ENCODE peak calls at places on chromosomes 16 and 17, in nine cellular contexts. O, L, B, J, I, Z, S, V and G are unnamed samples.

GRCh38 chr17:48615963-48616718 is 1.0 kb upstream of the HOXB8 start:
- DNase-seq in J (no peak), B (no peak), I (no peak), Z (no peak), L (no peak), V (no peak), S (no peak), O (no peak), G (no peak)

GRCh38 chr16:75420987-75421819 is 12.1 kb downstream of the CFDP1 start:
- DNase-seq in I (peak; percentile 85), V (peak; percentile 49), J (peak; percentile 90), B (peak; percentile 88), L (peak; percentile 73), Z (peak; percentile 86), S (peak; percentile 82), O (peak; percentile 86), G (peak; percentile 88)

GRCh38 chr16:8402981-8403853 is 187.1 kb downstream of the TMEM114 start:
- DNase-seq in B (no peak), O (no peak), I (no peak), L (peak; percentile 33), S (peak; percentile 10), V (no peak), Z (no peak), J (no peak), G (peak; percentile 38)

GRCh38 chr17:6381526-6382135 is 53.3 kb downstream of the AIPL1 start:
- DNase-seq in I (no peak), V (no peak), J (no peak), O (no peak), B (no peak), L (no peak), Z (no peak), S (no peak), G (no peak)

GRCh38 chr16:67173323-67173722 is 3.0 kb downstream of the NOL3 start:
- DNase-seq in I (no peak), S (no peak), J (no peak), Z (no peak), V (no peak), L (no peak), O (no peak), B (peak; percentile 47), G (no peak)

GRCh38 chr17:9512323-9513168 is 63.1 kb downstream of the STX8 start:
- DNase-seq in B (no peak), S (no peak), J (no peak), Z (no peak), L (no peak), O (no peak), I (no peak), V (peak; percentile 75), G (no peak)

GRCh38 chr16:71645450-71645849 is 19.5 kb downstream of the MARVELD3 start:
- DNase-seq in I (no peak), V (peak; percentile 12), Z (no peak), B (no peak), O (no peak), L (peak; percentile 67), J (no peak), S (peak; percentile 28), G (peak; percentile 23)

GRCh38 chr17:82964851-82965341 is 114.5 kb upstream of the METRNL start:
- DNase-seq in O (peak; percentile 66), Z (peak; percentile 62), V (no peak), S (no peak), J (peak; percentile 31), L (no peak), I (no peak), B (no peak), G (no peak)

GRCh38 chr17:1144139-1144538 is 35.6 kb downstream of the ABR start:
- DNase-seq in B (no peak), L (no peak), I (no peak), O (no peak), V (no peak), Z (no peak), J (no peak), S (no peak), G (no peak)

GRCh38 chr17:5788266-5788900 is 204.1 kb upstream of the NLRP1 start:
- DNase-seq in B (no peak), J (no peak), Z (no peak), L (no peak), S (no peak), I (no peak), O (no peak), V (peak; percentile 81), G (no peak)

GRCh38 chr16:89422905-89423630 is 67.3 kb downstream of the ANKRD11 start:
- DNase-seq in L (peak; percentile 92), V (peak; percentile 63), Z (no peak), I (no peak), O (no peak), J (no peak), S (no peak), B (no peak), G (peak; percentile 28)

GRCh38 chr17:14737984-14738651 is 437.2 kb downstream of the HS3ST3B1 start:
- DNase-seq in S (peak; percentile 49), V (peak; percentile 99), B (no peak), Z (peak; percentile 86), O (peak; percentile 82), J (peak; percentile 44), I (peak; percentile 24), L (peak; percentile 97), G (peak; percentile 86)

GRCh38 chr17:51147641-51148040 is 5.7 kb upstream of the NME1 start:
- DNase-seq in B (no peak), O (no peak), L (no peak), V (peak; percentile 20), S (no peak), I (no peak), Z (no peak), J (no peak), G (no peak)

GRCh38 chr17:68694791-68695485 is 93.8 kb upstream of the FAM20A start:
- DNase-seq in L (no peak), J (no peak), I (no peak), S (no peak), B (no peak), Z (no peak), O (no peak), V (peak; percentile 78), G (no peak)

GRCh38 chr17:69012895-69013805 is 47.6 kb downstream of the ABCA9 start:
- DNase-seq in B (no peak), S (no peak), V (peak; percentile 31), I (no peak), L (no peak), J (no peak), O (no peak), Z (no peak), G (no peak)

DNA sequence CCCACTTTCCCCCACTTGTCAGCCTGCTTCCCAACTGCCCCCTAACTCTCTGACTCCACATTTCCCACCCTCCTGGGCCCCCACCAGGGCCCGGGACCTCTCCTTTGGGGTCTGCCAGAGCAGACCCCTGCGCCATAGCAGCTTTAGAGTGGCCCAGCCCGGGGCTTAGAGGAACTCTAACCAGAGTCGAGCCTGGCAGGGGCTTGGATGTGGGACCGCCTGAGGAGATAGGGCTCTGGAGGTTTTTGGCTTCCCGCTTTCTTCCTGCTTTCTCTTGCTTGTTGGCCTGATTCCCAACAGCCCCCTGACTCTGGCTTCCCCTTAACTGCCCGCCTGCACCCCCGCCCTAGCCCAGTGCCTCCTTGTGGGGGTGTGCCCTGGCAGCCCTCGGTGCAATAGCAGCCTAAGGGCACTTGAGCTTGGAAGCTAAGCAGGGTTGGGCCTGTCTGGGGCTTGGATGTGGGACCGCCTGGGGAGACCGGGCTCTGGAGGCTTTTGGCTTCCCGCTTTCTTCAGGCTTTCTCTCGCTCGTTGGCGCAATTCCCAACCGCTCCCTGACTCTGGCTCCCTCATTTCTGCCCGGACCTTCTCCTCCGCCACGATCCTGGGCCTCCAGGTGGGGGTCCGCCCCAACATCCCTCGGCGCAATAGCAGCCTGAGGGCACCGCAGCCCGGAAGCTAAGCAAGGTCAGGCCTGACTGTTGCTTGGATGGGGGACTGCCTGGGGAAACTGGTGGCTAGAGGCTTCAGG is 2292.0 kb downstream of the TP53TG3F start:
- DNase-seq in O (no peak), V (no peak), Z (peak; percentile 70), S (no peak), I (no peak), L (no peak), J (no peak), B (no peak), G (no peak)
- H3K9me3 ChIP-seq in O (no peaks in the 10 kb centered on the region), V (peaks cover 39% of the 10 kb centered on the region), Z (peaks cover 100% of the 10 kb centered on the region), S (peaks cover 15% of the 10 kb centered on the region), I (no peaks in the 10 kb centered on the region), L (peaks cover 100% of the 10 kb centered on the region), J (peaks cover 87% of the 10 kb centered on the region), B (peaks cover 96% of the 10 kb centered on the region), G (no peaks in the 10 kb centered on the region)

DNA sequence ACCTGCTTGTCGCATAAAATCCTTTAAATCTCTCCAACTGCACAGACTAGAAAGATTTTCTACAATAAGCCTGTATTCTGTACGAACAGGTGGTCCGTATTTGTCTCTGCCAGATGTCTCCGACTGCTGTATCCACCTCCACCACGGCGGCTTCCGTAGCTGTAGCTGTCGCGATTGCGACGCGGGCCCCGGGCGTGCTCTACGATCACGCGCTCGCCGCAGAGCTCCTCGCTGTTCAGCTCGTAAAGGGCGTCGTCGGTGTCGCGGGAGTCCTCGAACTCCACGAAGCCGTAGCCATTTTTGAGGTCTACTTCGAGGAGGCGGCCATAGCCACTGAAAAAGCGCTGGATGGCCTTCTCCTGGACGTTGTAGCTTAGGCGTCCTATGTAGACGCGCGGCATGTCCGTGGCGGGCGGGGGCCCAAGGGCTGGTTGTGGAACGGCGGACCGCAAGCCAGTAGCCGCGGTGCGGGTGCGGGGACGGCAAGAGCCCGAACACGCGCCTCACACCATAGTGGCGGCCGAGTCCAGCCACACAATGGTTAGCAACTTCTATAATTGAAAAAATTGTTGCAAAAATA is 36.1 kb downstream of the ZNF624 start:
- DNase-seq in Z (peak; percentile 58), V (no peak), J (no peak), L (no peak), S (no peak), O (no peak), I (no peak), B (no peak), G (no peak)
- H3K9me3 ChIP-seq in Z (peaks cover 90% of the 10 kb centered on the region), V (peaks cover 36% of the 10 kb centered on the region), J (peaks cover 10% of the 10 kb centered on the region), L (peaks cover 68% of the 10 kb centered on the region), S (peaks cover 60% of the 10 kb centered on the region), O (peaks cover 11% of the 10 kb centered on the region), I (peaks cover 99% of the 10 kb centered on the region), B (peaks cover 32% of the 10 kb centered on the region), G (peaks cover 24% of the 10 kb centered on the region)

GRCh38 chr17:22203208-22203715 is 510.9 kb downstream of the KCNJ18 start:
- DNase-seq in J (no peak), L (no peak), S (no peak), V (no peak), B (no peak), I (no peak), Z (peak; percentile 33), O (peak; percentile 65), G (no peak)

DNA sequence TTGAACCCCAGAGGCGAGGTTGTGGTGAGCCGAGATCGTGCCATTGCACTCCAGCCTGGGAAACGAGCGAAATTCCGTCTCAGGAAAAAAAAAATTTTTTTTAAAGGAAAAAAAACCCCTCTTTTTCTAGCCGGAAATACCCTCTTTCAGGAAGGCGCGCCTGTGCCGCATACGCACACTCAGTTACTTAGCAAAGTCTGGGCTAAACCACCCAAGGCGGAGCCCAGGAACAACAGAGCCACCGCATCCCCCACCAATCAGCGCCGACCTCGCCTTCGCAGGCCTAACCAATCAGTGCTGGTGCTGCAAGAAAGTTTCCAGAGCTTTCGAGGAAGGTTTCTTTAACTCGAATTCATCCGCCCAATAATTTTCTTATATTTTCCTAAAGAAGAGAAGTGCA is 510.4 kb downstream of the KCNJ18 start:
- DNase-seq in J (no peak), V (no peak), I (no peak), S (no peak), B (no peak), O (peak; percentile 64), L (no peak), Z (peak; percentile 19), G (no peak)
- H3K9me3 ChIP-seq in J (no peaks in the 10 kb centered on the region), V (peaks cover 31% of the 10 kb centered on the region), I (peaks cover 22% of the 10 kb centered on the region), S (peaks cover 7% of the 10 kb centered on the region), B (peaks cover 73% of the 10 kb centered on the region), O (no peaks in the 10 kb centered on the region), L (no peaks in the 10 kb centered on the region), Z (peaks cover 84% of the 10 kb centered on the region), G (no peaks in the 10 kb centered on the region)

GRCh38 chr16:35386619-35387018 is 1927.2 kb downstream of the TP53TG3F start:
- DNase-seq in S (no peak), V (no peak), L (no peak), Z (no peak), J (no peak), B (no peak), O (no peak), I (no peak), G (no peak)
- H3K9me3 ChIP-seq in S (no peaks in the 10 kb centered on the region), V (no peaks in the 10 kb centered on the region), L (peaks cover 46% of the 10 kb centered on the region), Z (peaks cover 24% of the 10 kb centered on the region), J (peaks cover 72% of the 10 kb centered on the region), B (peaks cover 54% of the 10 kb centered on the region), O (no peaks in the 10 kb centered on the region), I (no peaks in the 10 kb centered on the region), G (no peaks in the 10 kb centered on the region)